ENCODE peak calls at places on chromosomes 3 and 15, in seven cellular contexts. T is Peyer's patch, L is lung, J is cardiac muscle cell, S is thyroid gland, V is hepatocyte, X is transverse colon. E is an unnamed sample. For H3K36me3, the result is how much of the 10 kb centered on the place peaks cover.

GRCh38 chr3:81540787-81541186 is 220.7 kb downstream of the GBE1 start:
- DNase-seq in T (no peak), L (no peak), J (peak), S (no peak), V (no peak), X (no peak), E (no peak)

GRCh38 chr15:35444557-35445204 is 101.3 kb downstream of the DPH6 start:
- DNase-seq in T (peak), L (no peak), J (peak), S (no peak), V (peak), X (no peak), E (no peak)

GRCh38 chr3:167302710-167303109 is 77.4 kb downstream of the ZBBX start:
- DNase-seq in T (no peak), L (no peak), J (no peak), S (no peak), V (no peak), X (no peak), E (no peak)

GRCh38 chr3:176623751-176624150 is 573.5 kb downstream of the TBL1XR1 start:
- DNase-seq in T (no peak), L (no peak), J (no peak), S (no peak), V (no peak), X (no peak), E (no peak)

GRCh38 chr3:9703736-9704342 is at the start of gene CPNE9:
- DNase-seq in T (no peak), L (no peak), J (peak), S (no peak), V (no peak), X (no peak), E (no peak)

GRCh38 chr3:149502438-149502837 is 27.9 kb downstream of the TM4SF4 start:
- DNase-seq in T (no peak), L (no peak), J (no peak), S (no peak), V (no peak), X (no peak), E (no peak)

GRCh38 chr3:14520967-14521366 is 19.2 kb downstream of the GRIP2 start:
- DNase-seq in T (no peak), L (no peak), J (no peak), S (no peak), V (no peak), X (no peak), E (no peak)

GRCh38 chr3:47890832-47891620 is 88.1 kb downstream of the DHX30 start:
- DNase-seq in T (no peak), L (no peak), J (peak), S (no peak), V (no peak), X (peak), E (no peak)

GRCh38 chr3:81788650-81789049 is 27.2 kb upstream of the GBE1 start:
- DNase-seq in T (no peak), L (no peak), J (peak), S (no peak), V (no peak), X (no peak), E (no peak)

GRCh38 chr3:72376917-72377710 is 471.1 kb downstream of the SHQ1 start:
- DNase-seq in T (no peak), L (no peak), J (no peak), S (no peak), V (peak), X (no peak), E (no peak)

GRCh38 chr3:169744332-169745054 is 20.4 kb downstream of the TERC start:
- DNase-seq in T (no peak), L (no peak), J (no peak), S (no peak), V (no peak), X (no peak), E (no peak)

GRCh38 chr3:21331321-21331720 is 419.7 kb downstream of the ZNF385D start:
- DNase-seq in T (no peak), L (no peak), J (no peak), S (no peak), V (no peak), X (no peak), E (no peak)

GRCh38 chr3:161265916-161266571 is 44.9 kb downstream of the NMD3 start:
- DNase-seq in T (no peak), L (no peak), J (no peak), S (no peak), V (no peak), X (no peak), E (no peak)

GRCh38 chr15:69777356-69777755 is 320.4 kb downstream of the TLE3 start:
- DNase-seq in T (no peak), L (no peak), J (no peak), S (no peak), V (no peak), X (no peak), E (no peak)

GRCh38 chr15:88255496-88256171 is 905 bp downstream of the NTRK3 start:
- DNase-seq in T (no peak), L (no peak), J (peak), S (peak), V (peak), X (no peak), E (no peak)

GRCh38 chr3:158103131-158103955 is 2.9 kb downstream of the SHOX2 start:
- DNase-seq in T (peak), L (no peak), J (no peak), S (peak), V (peak), X (peak), E (peak)

GRCh38 chr3:119485563-119485962 is 12.8 kb upstream of the TIMMDC1 start:
- DNase-seq in T (no peak), L (no peak), J (no peak), S (no peak), V (no peak), X (no peak), E (no peak)
- H3K36me3 ChIP-seq in T (under half), L (under half), J (under half), S (under half), V (under half), X (under half), E (under half)

DNA sequence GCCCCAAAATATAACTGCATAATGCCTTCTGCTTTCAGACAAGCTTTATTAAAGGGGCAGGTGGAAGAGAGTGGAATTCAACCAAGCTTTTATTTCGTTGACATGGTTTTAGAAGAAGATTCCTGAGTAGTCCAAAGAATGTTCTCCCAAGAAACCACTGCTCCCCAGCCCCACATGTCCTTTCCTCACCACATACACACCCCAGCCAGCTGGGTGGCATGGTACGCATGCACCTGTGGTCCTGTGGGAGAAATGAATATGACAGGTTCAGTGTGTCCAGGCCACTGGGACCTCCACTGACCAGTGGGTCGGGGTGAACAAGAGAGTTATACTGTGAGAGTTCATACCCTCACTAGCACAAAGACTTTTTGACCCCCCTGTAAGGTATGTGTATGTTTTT is 30.2 kb downstream of the ARID3B start:
- DNase-seq in T (no peak), L (no peak), J (no peak), S (no peak), V (no peak), X (no peak), E (no peak)
- H3K36me3 ChIP-seq in T (under half), L (under half), J (under half), S (under half), V (under half), X (under half), E (under half)

DNA sequence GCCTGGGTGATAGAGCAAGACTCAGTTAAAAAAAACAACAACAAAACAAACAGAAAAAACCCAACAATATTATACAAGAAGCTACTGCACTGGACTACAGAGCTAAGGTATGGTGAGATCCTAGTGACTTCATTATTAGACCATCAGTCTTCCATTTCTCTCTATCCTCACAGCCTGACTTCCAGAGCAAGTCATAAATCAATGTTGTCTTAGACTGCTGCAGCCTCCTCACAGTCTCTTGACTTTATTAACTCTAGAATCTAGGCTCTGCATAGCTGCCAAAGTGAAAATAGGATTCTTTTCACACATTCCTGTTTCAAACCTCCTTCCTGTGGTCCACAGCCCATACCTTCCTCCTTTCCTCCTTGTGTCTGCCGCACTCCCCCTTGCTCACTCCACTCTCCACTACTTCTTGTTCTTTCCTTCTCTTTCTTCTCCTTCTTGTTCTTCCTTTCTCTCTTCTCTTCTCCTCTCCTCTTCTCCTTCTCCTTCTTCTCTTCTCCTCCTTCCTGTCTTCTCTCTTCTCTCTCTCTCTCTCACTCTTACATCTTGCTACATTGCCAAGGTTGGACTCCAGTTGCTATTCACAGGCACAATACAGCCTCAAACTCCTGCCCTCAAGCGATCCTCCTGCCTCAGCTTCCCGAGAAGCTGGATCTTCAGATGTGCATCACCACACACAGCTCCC is 49.4 kb downstream of the CCR4 start:
- DNase-seq in T (no peak), L (no peak), J (no peak), S (no peak), V (no peak), X (no peak), E (no peak)
- H3K36me3 ChIP-seq in T (under half), L (under half), J (under half), S (under half), V (under half), X (under half), E (under half)

GRCh38 chr3:52406231-52406661 is 38.7 kb downstream of the SEMA3G start:
- DNase-seq in T (peak), L (no peak), J (no peak), S (no peak), V (no peak), X (peak), E (no peak)
- H3K36me3 ChIP-seq in T (under half), L (under half), J (under half), S (half or more), V (under half), X (under half), E (under half)

DNA sequence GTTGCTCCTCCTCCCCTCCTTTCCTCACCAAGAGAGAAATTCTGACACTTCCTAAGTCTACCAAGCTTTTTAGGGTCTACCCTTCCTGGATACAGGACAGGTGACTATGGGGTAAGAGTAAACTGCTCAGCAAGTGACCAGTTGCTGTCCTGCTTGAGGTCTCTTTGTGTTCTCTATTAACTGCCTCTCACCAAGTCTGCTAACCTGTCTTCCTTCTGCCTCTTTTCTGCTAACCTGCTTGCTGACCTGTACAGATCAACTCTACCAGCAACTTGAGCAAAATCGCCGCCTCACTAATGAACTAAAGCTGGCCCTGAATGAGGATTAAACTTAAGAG is 27.0 kb downstream of the TPM1 start:
- DNase-seq in T (no peak), L (no peak), J (no peak), S (no peak), V (no peak), X (no peak), E (no peak)
- H3K36me3 ChIP-seq in T (under half), L (under half), J (under half), S (under half), V (under half), X (under half), E (under half)

GRCh38 chr3:58093573-58094195 is 85.5 kb downstream of the FLNB start:
- DNase-seq in T (no peak), L (no peak), J (no peak), S (no peak), V (no peak), X (no peak), E (no peak)
- H3K36me3 ChIP-seq in T (under half), L (under half), J (under half), S (under half), V (under half), X (under half), E (under half)

GRCh38 chr3:52018319-52019000 is 22.8 kb upstream of the RPL29 start:
- DNase-seq in T (no peak), L (no peak), J (no peak), S (no peak), V (no peak), X (no peak), E (no peak)

GRCh38 chr3:52021869-52022268 is 26.2 kb upstream of the RPL29 start:
- DNase-seq in T (no peak), L (no peak), J (peak), S (peak), V (no peak), X (no peak), E (no peak)

GRCh38 chr3:52019352-52020080 is 23.8 kb upstream of the RPL29 start:
- DNase-seq in T (no peak), L (no peak), J (peak), S (no peak), V (no peak), X (no peak), E (no peak)

GRCh38 chr3:52022323-52023100 is 26.8 kb upstream of the RPL29 start:
- DNase-seq in T (no peak), L (no peak), J (peak), S (no peak), V (no peak), X (no peak), E (no peak)

DNA sequence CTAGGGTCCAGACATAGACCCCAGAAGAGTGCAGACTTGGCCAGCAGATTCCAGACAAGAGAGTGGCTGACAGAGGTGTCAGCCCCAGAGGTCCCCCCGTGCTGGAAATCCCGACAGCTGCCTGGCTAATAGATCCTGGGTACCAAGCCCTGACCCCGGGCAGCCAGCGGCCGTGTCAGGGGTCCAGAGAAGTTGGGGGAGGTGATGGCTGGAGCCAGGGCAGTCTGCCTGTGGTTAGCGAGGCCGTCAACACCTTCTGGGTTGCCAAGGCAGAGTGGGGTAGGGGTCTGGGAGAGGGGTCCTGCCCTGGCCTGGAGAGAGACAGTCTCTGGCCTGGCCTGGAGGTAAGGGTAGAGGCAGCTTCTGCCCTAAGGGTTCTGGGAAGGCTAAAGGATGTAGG is 25.1 kb upstream of the RPL29 start:
- DNase-seq in T (no peak), L (no peak), J (no peak), S (no peak), V (no peak), X (no peak), E (no peak)
- H3K36me3 ChIP-seq in T (under half), L (under half), J (under half), S (under half), V (under half), X (under half), E (under half)